ENCODE peak calls at places on chromosomes 5 and 9, in six cellular contexts. One of them, this sample, is unnamed.

GRCh38 chr5:142803428-142804111 is 33.4 kb downstream of the ARHGAP26 start:
- DNase-seq in B cell: no peak
- DNase-seq in kidney epithelial cell: no peak
- DNase-seq in lower lobe of right lung: no peak
- DNase-seq in ELR: no peak
- DNase-seq in AG08396: no peak
- DNase-seq in this sample: no peak

GRCh38 chr9:99906403-99907207 is at the start of gene STX17:
- DNase-seq in B cell: peak
- DNase-seq in kidney epithelial cell: peak
- DNase-seq in lower lobe of right lung: peak
- DNase-seq in ELR: peak
- DNase-seq in AG08396: peak
- DNase-seq in this sample: peak

GRCh38 chr9:20189871-20190270 is 401.0 kb upstream of the SLC24A2 start:
- DNase-seq in B cell: no peak
- DNase-seq in kidney epithelial cell: no peak
- DNase-seq in lower lobe of right lung: no peak
- DNase-seq in ELR: no peak
- DNase-seq in AG08396: no peak
- DNase-seq in this sample: no peak

GRCh38 chr9:124665391-124666058 is 105.6 kb downstream of the NR6A1 start:
- DNase-seq in B cell: no peak
- DNase-seq in kidney epithelial cell: peak
- DNase-seq in lower lobe of right lung: no peak
- DNase-seq in ELR: peak
- DNase-seq in AG08396: peak
- DNase-seq in this sample: peak

GRCh38 chr5:181188700-181189362 is 16.2 kb downstream of the TRIM7 start:
- DNase-seq in B cell: no peak
- DNase-seq in kidney epithelial cell: no peak
- DNase-seq in lower lobe of right lung: peak
- DNase-seq in ELR: peak
- DNase-seq in AG08396: no peak
- DNase-seq in this sample: peak

GRCh38 chr5:128409401-128409800 is 128.6 kb downstream of the FBN2 start:
- DNase-seq in B cell: no peak
- DNase-seq in kidney epithelial cell: no peak
- DNase-seq in lower lobe of right lung: no peak
- DNase-seq in ELR: peak
- DNase-seq in AG08396: no peak
- DNase-seq in this sample: peak

GRCh38 chr5:137405393-137405792 is 93.7 kb downstream of the SPOCK1 start:
- DNase-seq in B cell: no peak
- DNase-seq in kidney epithelial cell: no peak
- DNase-seq in lower lobe of right lung: no peak
- DNase-seq in ELR: no peak
- DNase-seq in AG08396: no peak
- DNase-seq in this sample: no peak

GRCh38 chr5:33275921-33276705 is 164.7 kb upstream of the TARS1 start:
- DNase-seq in B cell: no peak
- DNase-seq in kidney epithelial cell: no peak
- DNase-seq in lower lobe of right lung: no peak
- DNase-seq in ELR: no peak
- DNase-seq in AG08396: no peak
- DNase-seq in this sample: no peak

GRCh38 chr5:54621048-54621447 is 103.5 kb downstream of the SNX18 start:
- DNase-seq in B cell: no peak
- DNase-seq in kidney epithelial cell: no peak
- DNase-seq in lower lobe of right lung: no peak
- DNase-seq in ELR: no peak
- DNase-seq in AG08396: no peak
- DNase-seq in this sample: no peak

GRCh38 chr5:130425405-130425804 is 521.1 kb downstream of the CHSY3 start:
- DNase-seq in B cell: no peak
- DNase-seq in kidney epithelial cell: no peak
- DNase-seq in lower lobe of right lung: no peak
- DNase-seq in ELR: no peak
- DNase-seq in AG08396: no peak
- DNase-seq in this sample: no peak

GRCh38 chr9:129677456-129677855 is 12.0 kb downstream of the PRRX2 start:
- DNase-seq in B cell: no peak
- DNase-seq in kidney epithelial cell: no peak
- DNase-seq in lower lobe of right lung: no peak
- DNase-seq in ELR: no peak
- DNase-seq in AG08396: no peak
- DNase-seq in this sample: no peak

GRCh38 chr5:123367739-123368138 is 55.5 kb downstream of the CEP120 start:
- DNase-seq in B cell: no peak
- DNase-seq in kidney epithelial cell: no peak
- DNase-seq in lower lobe of right lung: no peak
- DNase-seq in ELR: peak
- DNase-seq in AG08396: no peak
- DNase-seq in this sample: no peak

GRCh38 chr5:179803651-179804598 is 2.7 kb downstream of the MGAT4B start:
- DNase-seq in B cell: no peak
- DNase-seq in kidney epithelial cell: no peak
- DNase-seq in lower lobe of right lung: peak
- DNase-seq in ELR: peak
- DNase-seq in AG08396: no peak
- DNase-seq in this sample: peak

GRCh38 chr9:109716631-109717030 is 63.4 kb upstream of the PALM2AKAP2 start:
- DNase-seq in B cell: no peak
- DNase-seq in kidney epithelial cell: no peak
- DNase-seq in lower lobe of right lung: no peak
- DNase-seq in ELR: no peak
- DNase-seq in AG08396: no peak
- DNase-seq in this sample: no peak

This sample was measured in HT1080.